ENCODE peak calls at places on chromosome 13, in seven cellular contexts. One of them, this sample, is unnamed.

GRCh38 chr13:49657241-49657641 is 28.9 kb downstream of the ARL11 start:
- DNase-seq in activated T-helper 1 cell treated with anti-CD3 and anti-CD28 coated beads, Interleukin-2, amount 50 U/mL, for 16 hours: no peak
- DNase-seq in GOT3: no peak
- DNase-seq in lower leg skin: no peak
- DNase-seq in posterior cingulate gyrus: no peak
- DNase-seq in omental fat pad: no peak
- DNase-seq in activated CD4-positive, alpha-beta T cell treated with anti-CD3 and anti-CD28 coated beads for 24 hours: no peak
- DNase-seq in this sample: peak

GRCh38 chr13:96223231-96223630 is 133.3 kb downstream of the HS6ST3 start:
- DNase-seq in activated T-helper 1 cell treated with anti-CD3 and anti-CD28 coated beads, Interleukin-2, amount 50 U/mL, for 16 hours: no peak
- DNase-seq in GOT3: no peak
- DNase-seq in lower leg skin: no peak
- DNase-seq in posterior cingulate gyrus: no peak
- DNase-seq in omental fat pad: no peak
- DNase-seq in activated CD4-positive, alpha-beta T cell treated with anti-CD3 and anti-CD28 coated beads for 24 hours: no peak
- DNase-seq in this sample: no peak

GRCh38 chr13:71017607-71018006 is 849.4 kb downstream of the DACH1 start:
- DNase-seq in activated T-helper 1 cell treated with anti-CD3 and anti-CD28 coated beads, Interleukin-2, amount 50 U/mL, for 16 hours: no peak
- DNase-seq in GOT3: no peak
- DNase-seq in lower leg skin: no peak
- DNase-seq in posterior cingulate gyrus: no peak
- DNase-seq in omental fat pad: no peak
- DNase-seq in activated CD4-positive, alpha-beta T cell treated with anti-CD3 and anti-CD28 coated beads for 24 hours: no peak
- DNase-seq in this sample: no peak

GRCh38 chr13:52785721-52786120 is 46.1 kb upstream of the CNMD start:
- DNase-seq in activated T-helper 1 cell treated with anti-CD3 and anti-CD28 coated beads, Interleukin-2, amount 50 U/mL, for 16 hours: no peak
- DNase-seq in GOT3: no peak
- DNase-seq in lower leg skin: no peak
- DNase-seq in posterior cingulate gyrus: no peak
- DNase-seq in omental fat pad: no peak
- DNase-seq in activated CD4-positive, alpha-beta T cell treated with anti-CD3 and anti-CD28 coated beads for 24 hours: no peak
- DNase-seq in this sample: no peak

GRCh38 chr13:28117689-28118377 is 17.5 kb upstream of the FLT3 start:
- DNase-seq in activated T-helper 1 cell treated with anti-CD3 and anti-CD28 coated beads, Interleukin-2, amount 50 U/mL, for 16 hours: no peak
- DNase-seq in GOT3: no peak
- DNase-seq in lower leg skin: no peak
- DNase-seq in posterior cingulate gyrus: no peak
- DNase-seq in omental fat pad: no peak
- DNase-seq in activated CD4-positive, alpha-beta T cell treated with anti-CD3 and anti-CD28 coated beads for 24 hours: no peak
- DNase-seq in this sample: no peak

GRCh38 chr13:27374650-27375049 is 49.8 kb upstream of the GTF3A start:
- DNase-seq in activated T-helper 1 cell treated with anti-CD3 and anti-CD28 coated beads, Interleukin-2, amount 50 U/mL, for 16 hours: no peak
- DNase-seq in GOT3: no peak
- DNase-seq in lower leg skin: peak
- DNase-seq in posterior cingulate gyrus: peak
- DNase-seq in omental fat pad: no peak
- DNase-seq in activated CD4-positive, alpha-beta T cell treated with anti-CD3 and anti-CD28 coated beads for 24 hours: peak
- DNase-seq in this sample: peak

GRCh38 chr13:101749584-101749983 is 297.1 kb downstream of the ITGBL1 start:
- DNase-seq in activated T-helper 1 cell treated with anti-CD3 and anti-CD28 coated beads, Interleukin-2, amount 50 U/mL, for 16 hours: no peak
- DNase-seq in GOT3: no peak
- DNase-seq in lower leg skin: no peak
- DNase-seq in posterior cingulate gyrus: no peak
- DNase-seq in omental fat pad: no peak
- DNase-seq in activated CD4-positive, alpha-beta T cell treated with anti-CD3 and anti-CD28 coated beads for 24 hours: no peak
- DNase-seq in this sample: no peak

GRCh38 chr13:43543331-43543730 is 243.4 kb downstream of the ENOX1 start:
- DNase-seq in activated T-helper 1 cell treated with anti-CD3 and anti-CD28 coated beads, Interleukin-2, amount 50 U/mL, for 16 hours: no peak
- DNase-seq in GOT3: no peak
- DNase-seq in lower leg skin: no peak
- DNase-seq in posterior cingulate gyrus: no peak
- DNase-seq in omental fat pad: no peak
- DNase-seq in activated CD4-positive, alpha-beta T cell treated with anti-CD3 and anti-CD28 coated beads for 24 hours: no peak
- DNase-seq in this sample: no peak

GRCh38 chr13:59677966-59678814 is 485.5 kb downstream of the DIAPH3 start:
- DNase-seq in activated T-helper 1 cell treated with anti-CD3 and anti-CD28 coated beads, Interleukin-2, amount 50 U/mL, for 16 hours: no peak
- DNase-seq in GOT3: no peak
- DNase-seq in lower leg skin: no peak
- DNase-seq in posterior cingulate gyrus: no peak
- DNase-seq in omental fat pad: no peak
- DNase-seq in activated CD4-positive, alpha-beta T cell treated with anti-CD3 and anti-CD28 coated beads for 24 hours: no peak
- DNase-seq in this sample: no peak

GRCh38 chr13:77048592-77048991 is 21.6 kb upstream of the FBXL3 start:
- DNase-seq in activated T-helper 1 cell treated with anti-CD3 and anti-CD28 coated beads, Interleukin-2, amount 50 U/mL, for 16 hours: no peak
- DNase-seq in GOT3: no peak
- DNase-seq in lower leg skin: no peak
- DNase-seq in posterior cingulate gyrus: no peak
- DNase-seq in omental fat pad: no peak
- DNase-seq in activated CD4-positive, alpha-beta T cell treated with anti-CD3 and anti-CD28 coated beads for 24 hours: no peak
- DNase-seq in this sample: no peak

GRCh38 chr13:73715114-73715909 is 418.9 kb downstream of the KLF12 start:
- DNase-seq in activated T-helper 1 cell treated with anti-CD3 and anti-CD28 coated beads, Interleukin-2, amount 50 U/mL, for 16 hours: no peak
- DNase-seq in GOT3: no peak
- DNase-seq in lower leg skin: no peak
- DNase-seq in posterior cingulate gyrus: no peak
- DNase-seq in omental fat pad: no peak
- DNase-seq in activated CD4-positive, alpha-beta T cell treated with anti-CD3 and anti-CD28 coated beads for 24 hours: no peak
- DNase-seq in this sample: no peak

GRCh38 chr13:106145070-106145469 is 390.4 kb downstream of the EFNB2 start:
- DNase-seq in activated T-helper 1 cell treated with anti-CD3 and anti-CD28 coated beads, Interleukin-2, amount 50 U/mL, for 16 hours: no peak
- DNase-seq in GOT3: no peak
- DNase-seq in lower leg skin: no peak
- DNase-seq in posterior cingulate gyrus: no peak
- DNase-seq in omental fat pad: no peak
- DNase-seq in activated CD4-positive, alpha-beta T cell treated with anti-CD3 and anti-CD28 coated beads for 24 hours: no peak
- DNase-seq in this sample: no peak

GRCh38 chr13:92573467-92574057 is 653.0 kb upstream of the GPC6 start:
- DNase-seq in activated T-helper 1 cell treated with anti-CD3 and anti-CD28 coated beads, Interleukin-2, amount 50 U/mL, for 16 hours: no peak
- DNase-seq in GOT3: no peak
- DNase-seq in lower leg skin: no peak
- DNase-seq in posterior cingulate gyrus: no peak
- DNase-seq in omental fat pad: no peak
- DNase-seq in activated CD4-positive, alpha-beta T cell treated with anti-CD3 and anti-CD28 coated beads for 24 hours: no peak
- DNase-seq in this sample: no peak

GRCh38 chr13:113970810-113971470 is 2.9 kb downstream of the C13orf46 start:
- DNase-seq in activated T-helper 1 cell treated with anti-CD3 and anti-CD28 coated beads, Interleukin-2, amount 50 U/mL, for 16 hours: no peak
- DNase-seq in GOT3: no peak
- DNase-seq in lower leg skin: peak
- DNase-seq in posterior cingulate gyrus: no peak
- DNase-seq in omental fat pad: no peak
- DNase-seq in activated CD4-positive, alpha-beta T cell treated with anti-CD3 and anti-CD28 coated beads for 24 hours: no peak
- DNase-seq in this sample: no peak

GRCh38 chr13:109243311-109243951 is 543.0 kb downstream of the IRS2 start:
- DNase-seq in activated T-helper 1 cell treated with anti-CD3 and anti-CD28 coated beads, Interleukin-2, amount 50 U/mL, for 16 hours: no peak
- DNase-seq in GOT3: no peak
- DNase-seq in lower leg skin: no peak
- DNase-seq in posterior cingulate gyrus: no peak
- DNase-seq in omental fat pad: no peak
- DNase-seq in activated CD4-positive, alpha-beta T cell treated with anti-CD3 and anti-CD28 coated beads for 24 hours: no peak
- DNase-seq in this sample: no peak

GRCh38 chr13:98293570-98294142 is 116.6 kb upstream of the RNF113B start:
- DNase-seq in activated T-helper 1 cell treated with anti-CD3 and anti-CD28 coated beads, Interleukin-2, amount 50 U/mL, for 16 hours: no peak
- DNase-seq in GOT3: no peak
- DNase-seq in lower leg skin: no peak
- DNase-seq in posterior cingulate gyrus: no peak
- DNase-seq in omental fat pad: no peak
- DNase-seq in activated CD4-positive, alpha-beta T cell treated with anti-CD3 and anti-CD28 coated beads for 24 hours: no peak
- DNase-seq in this sample: no peak